ENCODE peak calls at places on chromosomes 12 and 14, in nine cellular contexts. U, N, K, J, F, S, X, P and C are unnamed samples.

GRCh38 chr14:53716521-53716920 is 240.1 kb downstream of the BMP4 start:
- DNase-seq in X (no peak), N (no peak), J (no peak), F (no peak), P (no peak), S (no peak), K (no peak), U (no peak), C (no peak)

GRCh38 chr14:70086685-70087379 is 101.9 kb downstream of the SLC8A3 start:
- DNase-seq in P (peak), K (peak), X (no peak), J (no peak), N (no peak), S (no peak), U (peak), F (no peak), C (no peak)

GRCh38 chr12:54870048-54870447 is 15.7 kb downstream of the MUCL1 start:
- DNase-seq in F (no peak), U (no peak), N (no peak), X (no peak), S (no peak), K (no peak), J (no peak), P (no peak), C (no peak)

GRCh38 chr12:93813972-93814821 is 137.0 kb downstream of the CRADD start:
- DNase-seq in N (no peak), K (peak), U (peak), F (peak), X (peak), J (no peak), P (no peak), S (no peak), C (no peak)

GRCh38 chr12:101891462-101891971 is 14.1 kb downstream of the DRAM1 start:
- DNase-seq in X (no peak), F (no peak), N (no peak), S (no peak), P (peak), J (no peak), U (peak), K (peak), C (no peak)

GRCh38 chr14:93346926-93347721 is at the start of gene COX8C:
- DNase-seq in F (no peak), U (no peak), S (peak), J (no peak), K (no peak), N (no peak), P (peak), X (no peak), C (no peak)

GRCh38 chr12:104011265-104011664 is 38.7 kb downstream of the GLT8D2 start:
- DNase-seq in U (no peak), F (no peak), S (no peak), P (peak), N (no peak), K (peak), X (no peak), J (no peak), C (no peak)

GRCh38 chr14:25800841-25801240 is 750.9 kb upstream of the STXBP6 start:
- DNase-seq in P (no peak), X (no peak), K (no peak), U (no peak), S (no peak), F (no peak), N (no peak), J (no peak), C (no peak)

GRCh38 chr12:132703611-132704010 is 7.0 kb upstream of the PGAM5 start:
- DNase-seq in F (no peak), N (no peak), X (no peak), K (no peak), U (no peak), P (no peak), J (no peak), S (no peak), C (no peak)

GRCh38 chr14:68546839-68547238 is 246.0 kb downstream of the ZFP36L1 start:
- DNase-seq in K (peak), S (no peak), P (peak), U (no peak), J (no peak), F (no peak), X (peak), N (no peak), C (no peak)

GRCh38 chr14:76782115-76782884 is 21.0 kb downstream of the VASH1 start:
- DNase-seq in X (no peak), J (no peak), F (no peak), P (no peak), N (no peak), K (no peak), U (no peak), S (no peak), C (no peak)
- H3K27ac ChIP-seq in X (peak), J (peak), F (peak), P (no peak), N (no peak), K (no peak), U (no peak), S (no peak), C (no peak)

GRCh38 chr12:96989916-96990315 is 82.9 kb downstream of the NEDD1 start:
- DNase-seq in F (no peak), N (no peak), X (no peak), P (peak), J (no peak), S (no peak), K (no peak), U (no peak), C (no peak)
- TF ChIP-seq CTCF in F (no peak), N (no peak), X (no peak), P (peak), J (peak), S (peak), K (no peak), U (no peak), C (no peak)

GRCh38 chr12:122121341-122122192 is 43.0 kb downstream of the MLXIP start:
- DNase-seq in U (no peak), K (no peak), N (no peak), P (no peak), F (no peak), S (peak), X (no peak), J (no peak), C (no peak)

GRCh38 chr12:122125452-122126341 is 47.1 kb downstream of the MLXIP start:
- DNase-seq in F (no peak), U (no peak), X (no peak), P (no peak), K (no peak), N (no peak), S (peak), J (no peak), C (no peak)

GRCh38 chr12:122123761-122124145 is 45.2 kb downstream of the MLXIP start:
- DNase-seq in P (no peak), N (no peak), K (no peak), J (no peak), F (no peak), X (no peak), U (no peak), S (peak), C (no peak)

GRCh38 chr12:122124370-122124769 is 45.8 kb downstream of the MLXIP start:
- DNase-seq in F (no peak), P (no peak), S (peak), N (no peak), U (no peak), X (no peak), K (no peak), J (no peak), C (no peak)

GRCh38 chr12:122123051-122123760 is 44.6 kb downstream of the MLXIP start:
- DNase-seq in K (peak), U (peak), P (peak), J (no peak), X (peak), N (peak), F (peak), S (peak), C (peak)
- H3K27ac ChIP-seq in K (no peak), U (peak), P (peak), J (peak), X (peak), N (no peak), F (no peak), S (no peak), C (no peak)

GRCh38 chr12:112111931-112112330 is 3.3 kb upstream of the NAA25 start:
- DNase-seq in X (no peak), P (peak), F (no peak), K (no peak), J (no peak), N (no peak), U (no peak), S (no peak), C (no peak)
- TF ChIP-seq CTCF in X (no peak), P (peak), F (no peak), K (no peak), J (peak), N (no peak), U (no peak), S (no peak), C (no peak)